ENCODE peak calls at places on chromosome X, in eight cellular contexts. V, R, Z, P, Q, C, X and D are unnamed samples. For H3K4me1, the result is how much of the 10 kb centered on the place peaks cover.

GRCh38 chrX:53003111-53003510 is 44.8 kb upstream of the FAM156A start:
- DNase-seq in V (no peak), R (no peak), Z (no peak), P (peak), Q (no peak), C (no peak), X (no peak), D (no peak)

GRCh38 chrX:105872921-105873320 is 50.6 kb downstream of the NRK start:
- DNase-seq in V (no peak), R (no peak), Z (no peak), P (peak), Q (no peak), C (peak), X (no peak), D (no peak)

GRCh38 chrX:75278991-75279390 is 5.1 kb downstream of the UPRT start:
- DNase-seq in V (no peak), R (no peak), Z (no peak), P (no peak), Q (no peak), C (peak), X (no peak), D (no peak)

GRCh38 chrX:132470830-132471229 is 18.0 kb downstream of the MBNL3 start:
- DNase-seq in V (no peak), R (no peak), Z (no peak), P (no peak), Q (no peak), C (no peak), X (no peak), D (no peak)

GRCh38 chrX:47501226-47502071 is 18.4 kb upstream of the ZNF41 start:
- DNase-seq in V (peak), R (no peak), Z (no peak), P (peak), Q (no peak), C (peak), X (no peak), D (no peak)

GRCh38 chrX:96987228-96987627 is 103.5 kb downstream of the RPA4 start:
- DNase-seq in V (no peak), R (no peak), Z (no peak), P (peak), Q (no peak), C (peak), X (no peak), D (no peak)

GRCh38 chrX:10296581-10296980 is 139.8 kb downstream of the CLCN4 start:
- DNase-seq in V (no peak), R (no peak), Z (no peak), P (peak), Q (no peak), C (peak), X (no peak), D (no peak)

GRCh38 chrX:27598312-27598711 is 8.2 kb downstream of the DCAF8L2 start:
- DNase-seq in V (no peak), R (no peak), Z (no peak), P (peak), Q (no peak), C (peak), X (no peak), D (no peak)

GRCh38 chrX:6021316-6022091 is 207.2 kb downstream of the NLGN4X start:
- DNase-seq in V (peak), R (no peak), Z (peak), P (peak), Q (peak), C (peak), X (no peak), D (no peak)

GRCh38 chrX:79146552-79147390 is 2.3 kb downstream of the GPR174 start:
- DNase-seq in V (peak), R (no peak), Z (no peak), P (no peak), Q (no peak), C (no peak), X (no peak), D (no peak)

GRCh38 chrX:79153348-79153747 is 8.9 kb downstream of the GPR174 start:
- DNase-seq in V (no peak), R (no peak), Z (no peak), P (no peak), Q (no peak), C (no peak), X (no peak), D (no peak)

GRCh38 chrX:79147477-79147876 is 3.0 kb downstream of the GPR174 start:
- DNase-seq in V (no peak), R (no peak), Z (no peak), P (no peak), Q (no peak), C (no peak), X (no peak), D (no peak)
- H3K4me3 ChIP-seq in V (peak), R (no peak), Z (no peak), P (no peak), Q (peak), C (no peak), X (no peak), D (no peak)

GRCh38 chrX:1300449-1300848 is 31.8 kb downstream of the CSF2RA start:
- DNase-seq in V (no peak), R (peak), Z (no peak), P (no peak), Q (no peak), C (no peak), X (no peak), D (no peak)
- H3K4me1 ChIP-seq in V (under half), R (under half), Z (under half), P (under half), Q (under half), C (under half), X (under half), D (under half)

GRCh38 chrX:101208152-101208905 is 11.3 kb upstream of the DRP2 start:
- DNase-seq in V (no peak), R (no peak), Z (peak), P (peak), Q (peak), C (peak), X (no peak), D (no peak)
- H3K27ac ChIP-seq in V (no peak), R (no peak), Z (no peak), P (no peak), Q (no peak), C (no peak), X (no peak), D (no peak)

GRCh38 chrX:38754102-38754790 is 47.0 kb upstream of the MID1IP1 start:
- DNase-seq in V (peak), R (no peak), Z (peak), P (peak), Q (peak), C (peak), X (no peak), D (no peak)

GRCh38 chrX:38750551-38750950 is 50.7 kb upstream of the MID1IP1 start:
- DNase-seq in V (no peak), R (no peak), Z (no peak), P (no peak), Q (no peak), C (no peak), X (no peak), D (no peak)

GRCh38 chrX:38760883-38761282 is 40.4 kb upstream of the MID1IP1 start:
- DNase-seq in V (no peak), R (no peak), Z (no peak), P (no peak), Q (no peak), C (no peak), X (no peak), D (no peak)

DNA sequence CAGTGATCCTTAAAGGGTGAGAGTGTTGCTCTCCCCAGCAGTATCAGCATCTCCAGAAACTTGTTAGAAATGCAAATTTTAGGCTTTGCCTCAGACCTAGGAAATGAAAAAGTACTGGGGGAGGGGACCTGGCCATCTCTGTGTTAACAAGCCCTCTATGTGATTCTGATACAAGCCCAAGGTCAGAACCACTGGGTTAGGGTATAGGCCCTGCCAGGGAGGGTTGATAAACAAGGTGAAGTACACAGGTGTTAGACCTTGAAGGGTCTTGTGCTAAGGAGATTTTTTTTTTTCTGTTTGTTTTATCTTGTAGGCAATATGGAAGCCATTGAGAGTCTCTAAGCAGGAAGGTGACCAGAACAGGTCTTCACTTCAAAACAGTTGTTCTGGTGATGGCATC is 45.9 kb upstream of the MID1IP1 start:
- DNase-seq in V (no peak), R (no peak), Z (no peak), P (no peak), Q (no peak), C (no peak), X (no peak), D (no peak)
- H3K4me3 ChIP-seq in V (no peak), R (no peak), Z (no peak), P (no peak), Q (no peak), C (no peak), X (no peak), D (no peak)

GRCh38 chrX:25012433-25012735 is 3.4 kb downstream of the ARX start:
- DNase-seq in V (no peak), R (no peak), Z (no peak), P (no peak), Q (no peak), C (no peak), X (no peak), D (no peak)
- H3K4me1 ChIP-seq in V (under half), R (under half), Z (under half), P (under half), Q (under half), C (under half), X (under half), D (under half)

GRCh38 chrX:31237189-31237588 is 165.3 kb upstream of the FTHL17 start:
- DNase-seq in V (peak), R (no peak), Z (no peak), P (no peak), Q (no peak), C (no peak), X (no peak), D (no peak)

GRCh38 chrX:31236231-31236630 is 164.4 kb upstream of the FTHL17 start:
- DNase-seq in V (peak), R (no peak), Z (no peak), P (no peak), Q (no peak), C (no peak), X (no peak), D (no peak)

GRCh38 chrX:31245714-31246113 is 173.9 kb upstream of the FTHL17 start:
- DNase-seq in V (no peak), R (no peak), Z (no peak), P (no peak), Q (no peak), C (no peak), X (no peak), D (no peak)

GRCh38 chrX:31243804-31244203 is 172.0 kb upstream of the FTHL17 start:
- DNase-seq in V (no peak), R (no peak), Z (no peak), P (no peak), Q (no peak), C (no peak), X (no peak), D (no peak)

GRCh38 chrX:31240982-31241381 is 169.1 kb upstream of the FTHL17 start:
- DNase-seq in V (peak), R (no peak), Z (no peak), P (no peak), Q (no peak), C (no peak), X (no peak), D (no peak)
- H3K27ac ChIP-seq in V (peak), R (no peak), Z (no peak), P (no peak), Q (no peak), C (no peak), X (no peak), D (no peak)

DNA sequence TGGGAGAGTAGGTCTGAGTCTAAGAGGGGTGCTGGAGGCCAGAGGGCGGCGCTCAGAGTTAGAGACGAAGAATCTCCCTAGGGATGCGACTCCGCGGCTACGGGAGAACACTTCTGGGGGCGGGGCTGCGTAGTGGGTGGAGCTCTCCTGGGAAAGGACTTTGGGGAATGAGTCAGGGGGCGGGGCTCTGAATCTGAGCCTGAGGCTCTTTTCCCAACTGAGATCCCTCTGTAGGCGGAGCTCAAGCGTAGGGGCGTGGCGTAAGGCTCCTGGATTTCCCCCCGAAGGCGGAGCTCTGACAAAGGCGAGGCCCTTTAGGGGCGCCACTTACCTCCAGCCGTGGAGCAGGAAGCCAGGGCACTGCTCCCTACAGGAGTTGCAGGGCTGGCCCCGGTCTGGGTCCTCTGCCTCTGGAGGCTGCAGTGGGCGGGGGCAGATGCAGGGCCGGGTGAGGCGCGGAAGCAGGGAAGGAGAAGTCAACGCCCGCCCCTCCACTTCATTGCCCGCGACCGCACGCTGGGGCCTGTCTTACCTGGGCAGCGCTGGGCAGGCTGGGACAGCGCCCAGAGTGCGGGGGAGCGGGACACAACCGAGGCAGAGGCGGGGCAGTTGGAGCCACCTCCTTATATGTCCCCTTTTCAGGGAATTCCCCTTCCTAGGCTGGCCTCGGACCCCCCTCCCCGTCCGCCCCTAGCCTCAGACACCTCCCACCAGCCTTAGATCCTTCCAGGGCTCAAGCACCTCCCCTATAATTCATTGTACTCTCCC is 1.7 kb downstream of the PRICKLE3 start:
- DNase-seq in V (peak), R (peak), Z (peak), P (peak), Q (peak), C (peak), X (peak), D (peak)
- H3K4me3 ChIP-seq in V (peak), R (peak), Z (peak), P (peak), Q (peak), C (peak), X (peak), D (peak)

GRCh38 chrX:11934089-11934488 is 176.1 kb downstream of the MSL3 start:
- DNase-seq in V (no peak), R (no peak), Z (no peak), P (no peak), Q (no peak), C (no peak), X (no peak), D (no peak)

GRCh38 chrX:11929476-11929875 is 171.4 kb downstream of the MSL3 start:
- DNase-seq in V (no peak), R (no peak), Z (no peak), P (no peak), Q (no peak), C (no peak), X (no peak), D (no peak)

GRCh38 chrX:11932423-11932822 is 174.4 kb downstream of the MSL3 start:
- DNase-seq in V (no peak), R (no peak), Z (no peak), P (no peak), Q (no peak), C (no peak), X (no peak), D (no peak)
- H3K4me1 ChIP-seq in V (under half), R (under half), Z (under half), P (under half), Q (under half), C (under half), X (under half), D (under half)

DNA sequence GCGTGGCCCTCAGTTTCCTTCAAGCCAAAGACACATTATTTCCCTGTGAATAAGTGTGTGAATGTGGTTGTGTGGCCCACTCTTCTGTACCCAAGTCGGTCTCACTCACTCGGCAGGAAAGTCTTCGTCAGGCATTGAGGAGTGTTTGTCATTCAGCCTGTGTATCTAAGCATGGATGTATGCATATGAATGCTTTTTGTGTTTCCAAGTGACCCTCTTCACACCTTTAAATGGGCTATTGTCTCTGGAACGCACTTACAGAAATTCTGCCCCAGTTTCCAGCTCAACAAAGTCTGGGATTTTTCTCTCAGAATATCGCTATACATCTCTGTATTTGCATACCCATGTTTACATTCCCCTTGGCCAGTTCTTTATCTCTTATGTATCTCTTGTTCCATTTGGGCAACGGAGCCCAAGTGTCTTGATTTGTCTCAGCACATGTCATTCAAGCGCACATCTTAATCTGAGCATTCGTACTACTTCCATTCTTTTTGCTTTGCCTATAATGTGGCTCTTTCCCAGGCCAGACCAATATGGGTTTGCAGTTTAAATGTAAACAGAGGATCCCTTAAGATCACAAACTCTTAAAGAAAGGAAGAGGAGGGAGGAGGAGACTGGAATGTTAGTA is 4.8 kb downstream of the BCOR start:
- DNase-seq in V (no peak), R (no peak), Z (no peak), P (no peak), Q (no peak), C (no peak), X (no peak), D (no peak)
- H3K27ac ChIP-seq in V (no peak), R (no peak), Z (no peak), P (no peak), Q (no peak), C (no peak), X (no peak), D (no peak)